ENCODE peak calls at places on chromosomes 12 and 14, in ten cellular contexts. E is cardiac muscle cell; P is PC-3; Y is right lobe of liver; I is pancreas; W is CD8-positive, alpha-beta T cell; K is psoas muscle; C is thoracic aorta; N is lower lobe of right lung; V is neural progenitor cell. Q is an unnamed sample. For H3K4me1 and H3K27me3, the result is how much of the 10 kb centered on the place peaks cover.

GRCh38 chr14:81222694-81223093 is 1.9 kb upstream of the GTF2A1 start:
- DNase-seq in E (no peak), P (no peak), Y (no peak), I (no peak), W (no peak), K (no peak), C (no peak), N (no peak), V (no peak), Q (no peak)

GRCh38 chr14:20757963-20758362 is 10.2 kb upstream of the EDDM3B start:
- DNase-seq in E (peak), P (no peak), Y (no peak), I (peak), W (peak), K (no peak), C (no peak), N (peak), V (peak), Q (no peak)

GRCh38 chr12:93197067-93197593 is 180.6 kb upstream of the NUDT4 start:
- DNase-seq in E (no peak), P (peak), Y (no peak), I (no peak), W (no peak), K (no peak), C (no peak), N (no peak), V (no peak), Q (no peak)

GRCh38 chr12:52521581-52522266 is 1.5 kb upstream of the KRT5 start:
- DNase-seq in E (no peak), P (peak), Y (no peak), I (no peak), W (peak), K (no peak), C (no peak), N (no peak), V (no peak), Q (no peak)

GRCh38 chr14:55191101-55191880 is at the start of gene DLGAP5:
- DNase-seq in E (peak), P (peak), Y (peak), I (peak), W (peak), K (peak), C (peak), N (peak), V (peak), Q (peak)

GRCh38 chr12:124512667-124513296 is 54.6 kb downstream of the NCOR2 start:
- DNase-seq in E (no peak), P (peak), Y (no peak), I (peak), W (no peak), K (peak), C (peak), N (peak), V (peak), Q (no peak)

GRCh38 chr14:59395672-59396071 is 69.5 kb downstream of the GPR135 start:
- DNase-seq in E (no peak), P (no peak), Y (no peak), I (no peak), W (no peak), K (no peak), C (no peak), N (no peak), V (no peak), Q (no peak)

GRCh38 chr12:102511575-102511974 is 31.2 kb upstream of the IGF1 start:
- DNase-seq in E (no peak), P (no peak), Y (peak), I (no peak), W (no peak), K (no peak), C (no peak), N (no peak), V (no peak), Q (no peak)

GRCh38 chr12:122411537-122411936 is 10.9 kb downstream of the CLIP1 start:
- DNase-seq in E (no peak), P (no peak), Y (peak), I (no peak), W (no peak), K (no peak), C (no peak), N (no peak), V (no peak), Q (no peak)

GRCh38 chr12:23813206-23813605 is 136.3 kb downstream of the SOX5 start:
- DNase-seq in E (no peak), P (no peak), Y (no peak), I (no peak), W (no peak), K (no peak), C (no peak), N (no peak), V (no peak), Q (no peak)

DNA sequence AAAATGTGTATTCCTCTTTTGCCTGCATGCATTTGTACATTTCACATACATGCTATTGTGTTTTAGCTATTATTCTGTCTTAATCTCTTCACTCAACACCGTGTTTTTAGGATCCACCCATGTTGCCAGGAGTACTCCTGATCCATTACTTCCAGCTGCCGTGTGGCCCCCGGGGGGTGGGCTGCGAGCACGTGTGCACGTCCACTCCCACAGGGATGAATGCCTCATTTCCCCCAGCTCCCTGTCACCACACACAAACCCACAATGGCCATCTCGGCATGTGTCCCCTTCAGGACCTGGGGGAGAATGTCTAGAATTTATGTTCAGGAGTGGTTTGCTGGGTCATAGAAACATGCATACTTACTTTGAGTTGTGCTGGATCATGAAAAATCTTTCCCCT is 62.7 kb upstream of the ACTN1 start:
- DNase-seq in E (no peak), P (no peak), Y (no peak), I (no peak), W (no peak), K (no peak), C (no peak), N (no peak), V (no peak), Q (no peak)
- H3K4me1 ChIP-seq in E (under half), P (under half), Y (under half), I (under half), W (under half), K (under half), C (half or more), N (under half), V (under half), Q (under half)

GRCh38 chr12:116881325-116881866 is at the start of gene HRK:
- DNase-seq in E (no peak), P (no peak), Y (no peak), I (no peak), W (no peak), K (no peak), C (no peak), N (no peak), V (no peak), Q (no peak)

GRCh38 chr12:116879509-116880212 is 1.6 kb downstream of the HRK start:
- DNase-seq in E (no peak), P (no peak), Y (no peak), I (no peak), W (no peak), K (no peak), C (no peak), N (no peak), V (peak), Q (no peak)

GRCh38 chr12:116880817-116881324 is 370 bp downstream of the HRK start:
- DNase-seq in E (peak), P (peak), Y (no peak), I (peak), W (peak), K (no peak), C (no peak), N (no peak), V (peak), Q (no peak)

GRCh38 chr12:116878567-116879508 is 2.4 kb downstream of the HRK start:
- DNase-seq in E (peak), P (peak), Y (no peak), I (no peak), W (no peak), K (no peak), C (no peak), N (no peak), V (peak), Q (no peak)

DNA sequence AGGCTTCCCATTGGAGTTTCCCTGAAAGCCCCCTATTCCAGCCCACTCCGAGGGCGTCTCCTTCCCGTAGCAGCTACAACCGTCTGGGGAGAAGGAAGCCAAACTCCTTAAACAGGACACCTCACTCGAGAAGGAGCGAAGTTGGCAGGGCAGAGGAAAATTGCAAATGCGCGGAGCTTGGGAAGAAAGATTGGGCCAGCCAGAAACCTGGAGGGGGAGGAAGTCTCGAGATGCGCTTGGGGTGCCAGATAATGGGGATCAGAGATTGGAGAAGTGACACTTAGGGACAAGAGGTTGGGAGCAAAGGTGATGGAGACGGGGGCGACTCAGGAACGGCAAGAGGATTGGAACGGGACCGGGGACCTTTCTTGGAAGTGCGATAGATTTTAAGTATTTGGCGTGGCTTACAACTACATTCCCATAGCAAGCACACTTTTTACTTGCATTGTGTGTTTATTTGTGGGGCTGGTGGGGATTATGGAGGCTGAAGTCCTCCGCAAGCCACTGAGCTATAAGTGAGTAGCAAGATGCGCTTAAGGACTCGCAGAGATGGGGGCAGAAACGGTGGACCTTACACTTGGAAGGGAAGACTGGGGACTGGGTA is 926 bp downstream of the HRK start:
- DNase-seq in E (no peak), P (no peak), Y (no peak), I (no peak), W (no peak), K (no peak), C (no peak), N (no peak), V (peak), Q (no peak)
- H3K27me3 ChIP-seq in E (half or more), P (under half), Y (under half), I (under half), W (under half), K (under half), C (under half), N (half or more), V (half or more), Q (half or more)

GRCh38 chr12:49018282-49019119 is at the start of gene PRKAG1:
- DNase-seq in E (peak), P (peak), Y (peak), I (peak), W (peak), K (peak), C (peak), N (peak), V (peak), Q (peak)

GRCh38 chr12:49020441-49020840 is 1.9 kb upstream of the PRKAG1 start:
- DNase-seq in E (no peak), P (no peak), Y (no peak), I (no peak), W (no peak), K (no peak), C (no peak), N (no peak), V (no peak), Q (no peak)

GRCh38 chr12:49021292-49021915 is 2.8 kb upstream of the PRKAG1 start:
- DNase-seq in E (no peak), P (no peak), Y (no peak), I (no peak), W (peak), K (no peak), C (no peak), N (no peak), V (no peak), Q (no peak)

GRCh38 chr12:49019120-49019430 is 499 bp upstream of the PRKAG1 start:
- DNase-seq in E (no peak), P (no peak), Y (no peak), I (no peak), W (no peak), K (no peak), C (no peak), N (no peak), V (no peak), Q (no peak)

DNA sequence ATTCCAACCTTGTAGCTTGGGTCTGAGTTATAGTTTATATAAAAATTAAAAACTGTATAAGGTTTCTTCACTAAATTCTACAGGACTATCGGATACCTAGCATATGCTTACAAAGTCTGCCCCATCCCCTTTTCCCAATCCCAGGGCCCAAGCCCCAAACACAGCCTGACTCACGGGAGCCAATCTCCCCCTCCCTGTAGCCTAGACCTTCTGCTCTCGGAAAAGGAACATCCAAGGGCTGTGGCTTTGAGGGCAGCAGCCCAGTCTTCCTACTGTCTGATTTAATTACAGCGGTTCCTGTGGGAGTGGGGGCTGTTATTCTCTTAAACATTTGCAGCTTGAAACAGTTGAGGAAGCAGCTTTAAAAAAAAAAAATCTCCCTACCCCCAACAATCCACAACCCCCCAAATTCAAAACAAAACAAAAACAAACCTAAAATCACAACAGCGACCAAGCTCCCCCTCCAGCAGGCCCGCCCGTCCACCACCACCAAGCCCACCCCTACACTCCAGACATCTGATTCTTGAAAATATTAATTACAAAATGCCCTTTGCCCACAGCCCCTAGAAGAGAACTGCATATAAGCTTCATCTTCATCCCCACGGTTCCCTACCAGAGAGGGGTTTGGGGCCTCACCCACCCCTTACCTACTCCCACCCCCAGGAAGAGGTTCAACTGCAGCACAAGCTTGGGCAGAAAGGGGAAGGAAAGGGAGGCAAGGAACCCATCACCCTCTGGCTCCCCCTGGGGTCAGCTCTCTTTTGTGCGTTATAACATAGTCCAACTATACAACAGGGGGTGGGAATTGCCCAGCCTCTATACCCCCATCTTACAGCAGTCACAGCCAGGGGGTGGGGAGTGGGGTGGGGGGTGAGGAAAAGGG is 1.1 kb upstream of the PRKAG1 start:
- DNase-seq in E (peak), P (peak), Y (no peak), I (no peak), W (peak), K (no peak), C (no peak), N (no peak), V (peak), Q (no peak)
- TF ChIP-seq CTCF in E (peak), P (peak), Y (no peak), I (no peak), W (no peak), K (no peak), C (no peak), N (peak), V (peak), Q (no peak)

GRCh38 chr12:104478396-104479140 is 21.8 kb downstream of the CHST11 start:
- DNase-seq in E (no peak), P (no peak), Y (no peak), I (no peak), W (peak), K (no peak), C (no peak), N (peak), V (no peak), Q (no peak)

GRCh38 chr12:104480012-104480411 is 23.3 kb downstream of the CHST11 start:
- DNase-seq in E (no peak), P (no peak), Y (no peak), I (no peak), W (no peak), K (no peak), C (no peak), N (no peak), V (no peak), Q (no peak)

GRCh38 chr12:104477812-104478388 is 21.2 kb downstream of the CHST11 start:
- DNase-seq in E (no peak), P (no peak), Y (no peak), I (no peak), W (no peak), K (no peak), C (no peak), N (no peak), V (no peak), Q (no peak)

GRCh38 chr12:104480826-104481457 is 24.2 kb downstream of the CHST11 start:
- DNase-seq in E (no peak), P (peak), Y (peak), I (peak), W (no peak), K (peak), C (no peak), N (peak), V (no peak), Q (no peak)

GRCh38 chr12:104479141-104479662 is 22.5 kb downstream of the CHST11 start:
- DNase-seq in E (no peak), P (no peak), Y (no peak), I (no peak), W (no peak), K (no peak), C (no peak), N (no peak), V (no peak), Q (no peak)
- H3K4me1 ChIP-seq in E (under half), P (under half), Y (under half), I (under half), W (half or more), K (under half), C (under half), N (under half), V (under half), Q (under half)

GRCh38 chr12:132416827-132417226 is 73.1 kb upstream of the FBRSL1 start:
- DNase-seq in E (no peak), P (no peak), Y (no peak), I (no peak), W (no peak), K (no peak), C (no peak), N (no peak), V (no peak), Q (no peak)

GRCh38 chr12:132416121-132416673 is 73.8 kb upstream of the FBRSL1 start:
- DNase-seq in E (no peak), P (no peak), Y (no peak), I (no peak), W (no peak), K (no peak), C (no peak), N (no peak), V (no peak), Q (no peak)

GRCh38 chr12:132419612-132420237 is 70.2 kb upstream of the FBRSL1 start:
- DNase-seq in E (no peak), P (no peak), Y (no peak), I (no peak), W (no peak), K (no peak), C (no peak), N (no peak), V (peak), Q (no peak)

GRCh38 chr12:132418393-132418925 is 71.5 kb upstream of the FBRSL1 start:
- DNase-seq in E (no peak), P (no peak), Y (no peak), I (no peak), W (no peak), K (no peak), C (no peak), N (no peak), V (no peak), Q (no peak)

DNA sequence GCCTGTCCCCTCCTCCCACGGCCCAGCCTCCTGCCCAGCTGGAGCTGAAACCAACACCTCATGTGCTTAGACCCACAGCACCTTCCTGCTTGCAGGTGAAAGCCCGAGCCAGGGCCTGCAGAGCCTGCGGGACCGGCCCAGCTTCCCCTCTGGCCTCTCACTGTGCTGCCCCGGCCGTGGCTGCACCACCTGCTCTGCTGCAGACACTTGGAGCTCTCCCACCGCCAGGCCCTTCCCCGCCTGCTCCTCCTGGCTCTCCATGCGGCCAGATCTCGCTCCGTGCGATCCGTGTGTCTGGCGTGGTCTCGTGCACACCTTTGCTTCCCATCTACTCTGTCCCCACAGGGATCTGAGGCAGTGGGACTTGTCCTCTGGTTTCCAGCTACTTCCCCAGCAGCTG is 72.2 kb upstream of the FBRSL1 start:
- DNase-seq in E (no peak), P (no peak), Y (no peak), I (no peak), W (no peak), K (no peak), C (no peak), N (no peak), V (no peak), Q (no peak)
- H3K27me3 ChIP-seq in E (half or more), P (under half), Y (under half), I (under half), W (under half), K (under half), C (under half), N (under half), V (half or more), Q (half or more)

GRCh38 chr14:36028218-36028617 is 148.3 kb downstream of the PTCSC3 start:
- DNase-seq in E (no peak), P (peak), Y (no peak), I (no peak), W (no peak), K (no peak), C (no peak), N (no peak), V (no peak), Q (no peak)
- TF ChIP-seq CTCF in E (no peak), P (peak), Y (no peak), I (no peak), W (no peak), K (no peak), C (no peak), N (no peak), V (peak), Q (no peak)

DNA sequence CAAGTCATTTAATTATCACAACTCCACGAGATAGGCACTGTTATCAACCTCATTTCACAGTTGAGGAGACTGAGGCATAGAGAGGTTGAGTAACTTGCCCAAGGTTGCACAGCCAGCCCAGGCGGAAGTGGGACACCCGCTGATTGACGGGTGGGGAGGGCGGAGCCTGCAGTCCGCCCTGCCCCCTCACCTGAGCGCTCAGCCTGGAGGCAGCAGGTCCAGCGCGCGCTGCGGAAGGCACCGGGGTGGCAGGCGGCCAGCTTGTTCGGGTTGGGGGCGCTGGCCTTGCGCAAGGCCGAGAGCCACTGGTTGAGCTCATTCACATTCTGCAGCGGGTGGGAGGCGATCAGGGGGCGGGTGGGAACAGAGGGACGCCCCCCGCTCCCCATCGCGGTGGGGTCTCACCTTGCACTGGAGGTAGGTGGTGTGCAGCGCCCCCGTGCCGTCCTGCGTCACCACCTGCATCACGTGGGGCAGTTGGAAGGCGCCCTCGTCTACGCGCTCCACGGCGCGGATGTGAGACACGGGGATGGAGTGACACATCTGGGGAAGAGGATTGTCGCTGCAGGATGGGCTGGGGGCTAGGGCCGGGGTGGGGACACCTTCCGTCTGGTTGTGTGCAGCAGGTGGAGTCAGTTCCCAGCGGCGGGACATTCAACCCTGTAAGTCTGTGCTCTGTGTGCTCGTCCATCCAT is 31.7 kb downstream of the RASAL1 start:
- DNase-seq in E (peak), P (peak), Y (no peak), I (no peak), W (peak), K (no peak), C (no peak), N (peak), V (peak), Q (no peak)
- H3K4me1 ChIP-seq in E (under half), P (under half), Y (under half), I (under half), W (under half), K (under half), C (under half), N (under half), V (under half), Q (under half)